ENCODE peak calls at places on chromosome 1, in ten cellular contexts. N, R, O, G, I, C, T, Q, A and F are unnamed samples.

GRCh38 chr1:3508757-3509415 is 54.4 kb downstream of the ARHGEF16 start:
- DNase-seq in N (no peak), R (no peak), O (no peak), G (no peak), I (no peak), C (no peak), T (no peak), Q (no peak), A (no peak), F (no peak)

GRCh38 chr1:110309768-110310167 is 29.4 kb upstream of the RBM15 start:
- DNase-seq in N (no peak), R (no peak), O (peak; percentile 87), G (no peak), I (no peak), C (no peak), T (no peak), Q (no peak), A (no peak), F (peak; percentile 57)

GRCh38 chr1:77948841-77949424 is 29.9 kb downstream of the FUBP1 start:
- DNase-seq in N (no peak), R (no peak), O (no peak), G (no peak), I (peak; percentile 7), C (no peak), T (no peak), Q (no peak), A (no peak), F (peak; percentile 40)

GRCh38 chr1:76137746-76138145 is 63.2 kb downstream of the ST6GALNAC3 start:
- DNase-seq in N (no peak), R (no peak), O (no peak), G (no peak), I (no peak), C (no peak), T (no peak), Q (no peak), A (no peak), F (no peak)

GRCh38 chr1:160070243-160071163 is 543 bp upstream of the KCNJ10 start:
- DNase-seq in N (peak; percentile 49), R (peak; percentile 63), O (no peak), G (peak; percentile 87), I (peak; percentile 97), C (peak; percentile 50), T (no peak), Q (peak; percentile 61), A (peak; percentile 73), F (peak; percentile 75)

GRCh38 chr1:46517932-46518498 is 28.4 kb downstream of the DMBX1 start:
- DNase-seq in N (no peak), R (no peak), O (no peak), G (peak; percentile 13), I (no peak), C (no peak), T (no peak), Q (no peak), A (no peak), F (no peak)

GRCh38 chr1:16968372-16968771 is 12.0 kb downstream of the MFAP2 start:
- DNase-seq in N (no peak), R (no peak), O (no peak), G (no peak), I (no peak), C (no peak), T (no peak), Q (no peak), A (no peak), F (no peak)

GRCh38 chr1:35660581-35661473 is 19.5 kb upstream of the PSMB2 start:
- DNase-seq in N (no peak), R (peak; percentile 44), O (no peak), G (no peak), I (no peak), C (no peak), T (peak; percentile 9), Q (no peak), A (no peak), F (peak; percentile 69)

GRCh38 chr1:59541891-59542290 is 245.0 kb downstream of the FGGY start:
- DNase-seq in N (no peak), R (no peak), O (no peak), G (no peak), I (no peak), C (no peak), T (no peak), Q (no peak), A (no peak), F (no peak)

GRCh38 chr1:35533596-35533995 is 23.6 kb downstream of the KIAA0319L start:
- DNase-seq in N (no peak), R (no peak), O (no peak), G (no peak), I (no peak), C (no peak), T (no peak), Q (no peak), A (no peak), F (no peak)

GRCh38 chr1:2788506-2789163 is 12.9 kb downstream of the TTC34 start:
- DNase-seq in N (no peak), R (no peak), O (no peak), G (peak; percentile 44), I (no peak), C (no peak), T (no peak), Q (no peak), A (peak; percentile 15), F (no peak)

GRCh38 chr1:27773732-27774445 is 870 bp downstream of the STX12 start:
- DNase-seq in N (no peak), R (no peak), O (peak; percentile 6), G (no peak), I (no peak), C (no peak), T (peak; percentile 65), Q (no peak), A (no peak), F (peak; percentile 56)

GRCh38 chr1:25562101-25562927 is 18.9 kb downstream of the LDLRAP1 start:
- DNase-seq in N (peak; percentile 70), R (no peak), O (no peak), G (no peak), I (no peak), C (peak; percentile 81), T (no peak), Q (no peak), A (peak; percentile 62), F (no peak)

GRCh38 chr1:156048663-156049258 is 4.8 kb downstream of the UBQLN4 start:
- DNase-seq in N (no peak), R (no peak), O (no peak), G (no peak), I (no peak), C (no peak), T (no peak), Q (no peak), A (no peak), F (no peak)

GRCh38 chr1:214199585-214199984 is 81.4 kb upstream of the SMYD2 start:
- DNase-seq in N (no peak), R (no peak), O (no peak), G (no peak), I (no peak), C (no peak), T (no peak), Q (no peak), A (no peak), F (no peak)

GRCh38 chr1:2985121-2985561 is 36.1 kb upstream of the ACTRT2 start:
- DNase-seq in N (no peak), R (no peak), O (no peak), G (no peak), I (no peak), C (no peak), T (no peak), Q (no peak), A (no peak), F (no peak)

GRCh38 chr1:62508187-62508758 is 71.4 kb downstream of the USP1 start:
- DNase-seq in N (no peak), R (no peak), O (no peak), G (no peak), I (peak; percentile 33), C (no peak), T (peak; percentile 57), Q (peak; percentile 5), A (no peak), F (peak; percentile 55)

GRCh38 chr1:226863446-226863845 is 7.0 kb upstream of the PSEN2 start:
- DNase-seq in N (no peak), R (no peak), O (peak; percentile 49), G (no peak), I (no peak), C (no peak), T (no peak), Q (no peak), A (no peak), F (peak; percentile 64)

GRCh38 chr1:156371553-156372264 is 2.7 kb downstream of the RHBG start:
- DNase-seq in N (peak; percentile 28), R (no peak), O (no peak), G (peak; percentile 82), I (no peak), C (no peak), T (peak; percentile 75), Q (no peak), A (no peak), F (peak; percentile 62)

GRCh38 chr1:228021526-228022030 is 14.8 kb downstream of the WNT3A start:
- DNase-seq in N (peak; percentile 68), R (no peak), O (no peak), G (peak; percentile 52), I (no peak), C (no peak), T (no peak), Q (no peak), A (no peak), F (no peak)

GRCh38 chr1:172545349-172546004 is 12.5 kb downstream of the SUCO start:
- DNase-seq in N (no peak), R (no peak), O (no peak), G (no peak), I (no peak), C (no peak), T (no peak), Q (no peak), A (no peak), F (no peak)

GRCh38 chr1:7127322-7128050 is 342.2 kb downstream of the CAMTA1 start:
- DNase-seq in N (no peak), R (no peak), O (no peak), G (no peak), I (no peak), C (no peak), T (peak; percentile 88), Q (no peak), A (no peak), F (no peak)

GRCh38 chr1:205449750-205450443 is 5.9 kb downstream of the BLACAT1 start:
- DNase-seq in N (peak; percentile 63), R (peak; percentile 71), O (no peak), G (peak; percentile 80), I (peak; percentile 52), C (no peak), T (no peak), Q (no peak), A (peak; percentile 48), F (peak; percentile 18)

GRCh38 chr1:155083865-155084721 is 5.5 kb downstream of the EFNA3 start:
- DNase-seq in N (no peak), R (no peak), O (no peak), G (no peak), I (peak; percentile 41), C (no peak), T (peak; percentile 23), Q (peak; percentile 13), A (no peak), F (peak; percentile 48)

GRCh38 chr1:200670215-200671118 is 760 bp upstream of the DDX59 start:
- DNase-seq in N (peak; percentile 42), R (no peak), O (peak; percentile 31), G (peak; percentile 54), I (peak; percentile 57), C (no peak), T (peak; percentile 74), Q (peak; percentile 10), A (peak; percentile 34), F (no peak)

GRCh38 chr1:59477286-59477685 is 180.4 kb downstream of the FGGY start:
- DNase-seq in N (peak; percentile 47), R (no peak), O (peak; percentile 74), G (no peak), I (no peak), C (no peak), T (no peak), Q (no peak), A (no peak), F (no peak)

GRCh38 chr1:119254067-119254720 is 113.7 kb upstream of the WARS2 start:
- DNase-seq in N (no peak), R (no peak), O (no peak), G (no peak), I (no peak), C (no peak), T (no peak), Q (no peak), A (no peak), F (no peak)

GRCh38 chr1:28291711-28292110 is 32.4 kb downstream of the SESN2 start:
- DNase-seq in N (no peak), R (no peak), O (no peak), G (no peak), I (no peak), C (no peak), T (no peak), Q (no peak), A (no peak), F (no peak)